ENCODE peak calls at places on chromosomes 16 and 17, in seven cellular contexts. H is GM23338, R is GM23248, D is IMR-90, J is endothelial cell of umbilical vein, Q is HCT116, W is neural progenitor cell. B is an unnamed sample. For H3K4me1, the result is how much of the 10 kb centered on the place peaks cover.

GRCh38 chr17:33028778-33029177 is 37.1 kb downstream of the SPACA3 start:
- DNase-seq in H (no peak), W (no peak), Q (no peak), J (no peak), D (no peak), R (no peak), B (peak)

GRCh38 chr17:76909971-76910760 is 42.0 kb downstream of the MGAT5B start:
- DNase-seq in J (peak), R (peak), D (peak), H (peak), Q (peak), W (peak), B (peak)

GRCh38 chr16:48499822-48500440 is 110.0 kb downstream of the N4BP1 start:
- DNase-seq in H (no peak), R (peak), Q (no peak), D (peak), J (peak), W (no peak), B (peak)

GRCh38 chr16:73949574-73950348 is 346.9 kb upstream of the PSMD7 start:
- DNase-seq in Q (no peak), W (no peak), D (peak), R (peak), J (no peak), H (no peak), B (peak)

GRCh38 chr16:30533748-30534367 is 800 bp downstream of the ZNF747 start:
- DNase-seq in R (peak), W (peak), Q (no peak), J (no peak), D (no peak), H (no peak), B (no peak)

GRCh38 chr16:75794426-75794825 is 68.1 kb upstream of the CPHXL start:
- DNase-seq in D (no peak), R (no peak), Q (no peak), H (no peak), W (no peak), J (no peak), B (no peak)

GRCh38 chr17:59520276-59520675 is 45.1 kb upstream of the DHX40 start:
- DNase-seq in W (no peak), D (no peak), R (no peak), H (no peak), Q (no peak), J (no peak), B (no peak)

GRCh38 chr17:31696703-31697325 is 162.2 kb downstream of the COPRS start:
- DNase-seq in H (no peak), R (no peak), J (no peak), D (no peak), W (peak), Q (no peak), B (no peak)

GRCh38 chr17:21282850-21283249 is 1.7 kb upstream of the MAP2K3 start:
- DNase-seq in J (no peak), R (no peak), W (no peak), H (no peak), Q (no peak), D (no peak), B (no peak)

GRCh38 chr16:54291981-54292487 is 5.4 kb upstream of the IRX3 start:
- DNase-seq in R (no peak), D (no peak), H (peak), J (no peak), Q (no peak), W (no peak), B (no peak)

GRCh38 chr16:86258713-86259112 is 251.6 kb upstream of the FOXF1 start:
- DNase-seq in W (no peak), J (no peak), R (no peak), Q (no peak), D (peak), H (no peak), B (peak)

GRCh38 chr17:61253937-61254677 is 145.5 kb upstream of the TBX2 start:
- DNase-seq in R (no peak), Q (no peak), W (peak), J (no peak), D (no peak), H (peak), B (no peak)

GRCh38 chr17:68288804-68289203 is 2.1 kb downstream of the SLC16A6 start:
- DNase-seq in W (peak), R (no peak), Q (no peak), D (no peak), J (no peak), H (peak), B (no peak)

GRCh38 chr17:12620200-12620720 is 45.4 kb upstream of the MYOCD start:
- DNase-seq in W (peak), R (no peak), Q (no peak), D (peak), J (no peak), H (no peak), B (peak)

GRCh38 chr17:12618557-12618956 is 47.1 kb upstream of the MYOCD start:
- DNase-seq in R (peak), W (no peak), H (no peak), J (no peak), D (peak), Q (no peak), B (peak)

GRCh38 chr17:12622726-12623125 is 43.0 kb upstream of the MYOCD start:
- DNase-seq in J (no peak), H (no peak), D (peak), Q (no peak), W (no peak), R (no peak), B (no peak)

GRCh38 chr17:12623220-12623848 is 42.4 kb upstream of the MYOCD start:
- DNase-seq in J (no peak), W (no peak), H (no peak), Q (no peak), D (no peak), R (no peak), B (no peak)

GRCh38 chr17:12619444-12620199 is 46.1 kb upstream of the MYOCD start:
- DNase-seq in W (no peak), Q (no peak), D (peak), J (no peak), H (no peak), R (no peak), B (peak)
- H2AFZ ChIP-seq in W (peak), Q (no peak), D (no peak), J (no peak), H (peak), R (no peak), B (no peak)

GRCh38 chr16:1936945-1937479 is 6.0 kb downstream of the MSRB1 start:
- DNase-seq in R (no peak), W (no peak), D (no peak), Q (no peak), H (no peak), J (no peak), B (no peak)

GRCh38 chr16:1932050-1933028 is 10.7 kb downstream of the MSRB1 start:
- DNase-seq in J (no peak), H (peak), Q (no peak), D (no peak), W (peak), R (no peak), B (peak)

GRCh38 chr16:1930338-1930720 is 12.1 kb upstream of the HS3ST6 start:
- DNase-seq in J (no peak), W (no peak), R (no peak), D (no peak), H (no peak), Q (no peak), B (no peak)

GRCh38 chr16:1929578-1930337 is 11.5 kb upstream of the HS3ST6 start:
- DNase-seq in D (peak), H (peak), R (peak), W (peak), J (peak), Q (no peak), B (peak)

GRCh38 chr16:1933097-1933661 is 9.8 kb downstream of the MSRB1 start:
- DNase-seq in H (no peak), R (no peak), D (no peak), W (no peak), Q (no peak), J (no peak), B (no peak)
- H3K4me3 ChIP-seq in H (no peak), R (no peak), D (no peak), W (no peak), Q (no peak), J (no peak), B (no peak)

GRCh38 chr17:29289852-29290251 is 4.1 kb downstream of the NUFIP2 start:
- DNase-seq in J (no peak), H (no peak), Q (no peak), R (peak), D (no peak), W (no peak), B (peak)
- H3K4me1 ChIP-seq in J (under half), H (under half), Q (under half), R (under half), D (under half), W (under half), B (under half)

GRCh38 chr16:56990407-56991286 is 1.3 kb downstream of the NLRC5 start:
- DNase-seq in D (no peak), H (no peak), Q (no peak), J (no peak), W (no peak), R (peak), B (no peak)

GRCh38 chr16:56988161-56988947 is 1.0 kb upstream of the NLRC5 start:
- DNase-seq in W (no peak), R (peak), D (peak), Q (no peak), H (no peak), J (no peak), B (no peak)

GRCh38 chr16:56987692-56988091 is 1.7 kb upstream of the NLRC5 start:
- DNase-seq in W (no peak), J (no peak), Q (no peak), R (no peak), D (no peak), H (no peak), B (no peak)

GRCh38 chr16:56989988-56990387 is 631 bp downstream of the NLRC5 start:
- DNase-seq in H (no peak), Q (no peak), R (no peak), W (no peak), D (no peak), J (no peak), B (no peak)

GRCh38 chr16:56988948-56989945 is at the start of gene NLRC5:
- DNase-seq in Q (peak), W (peak), H (peak), J (peak), D (peak), R (peak), B (peak)
- H2AFZ ChIP-seq in Q (peak), W (peak), H (peak), J (peak), D (peak), R (peak), B (peak)

DNA sequence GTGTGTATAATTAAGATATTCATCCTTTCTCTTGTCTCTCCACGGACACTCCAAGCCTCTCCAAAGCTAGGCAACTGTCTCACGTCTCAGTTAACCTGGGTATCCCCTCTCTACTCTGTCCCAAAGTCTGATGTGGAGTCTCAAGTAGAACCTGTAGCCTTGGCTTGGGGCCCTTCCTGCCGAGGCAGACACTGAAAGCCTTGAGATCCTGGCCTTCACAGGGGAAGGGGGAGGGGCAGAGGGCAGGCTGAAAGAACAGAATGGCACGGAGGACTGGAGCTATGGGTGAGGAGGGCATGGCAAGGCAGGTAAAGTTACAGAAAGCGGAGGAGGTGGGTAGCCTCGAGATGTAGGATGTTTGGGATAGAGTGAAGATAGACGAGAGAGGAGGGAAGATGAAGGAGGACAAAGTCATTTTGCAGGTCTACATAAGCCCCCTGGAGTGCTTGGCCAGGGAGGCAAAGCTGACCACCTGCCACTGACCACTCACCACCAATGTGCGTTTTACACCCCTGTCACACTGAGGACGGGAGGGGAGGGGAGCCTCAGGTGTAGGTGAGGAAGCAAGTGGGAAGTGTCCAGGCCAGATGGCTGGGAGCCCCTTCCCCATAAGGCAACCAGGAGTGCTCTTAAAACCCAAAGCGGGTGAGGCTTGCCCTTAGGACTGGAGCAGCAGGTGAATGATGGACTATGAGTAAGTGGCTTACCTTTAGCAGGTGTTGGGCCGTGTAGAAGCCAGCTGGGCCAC is 1.3 kb downstream of the FDXR start:
- DNase-seq in R (no peak), W (no peak), H (no peak), Q (no peak), J (no peak), D (no peak), B (no peak)
- H3K4me3 ChIP-seq in R (peak), W (peak), H (peak), Q (peak), J (no peak), D (peak), B (peak)

GRCh38 chr16:8251727-8252126 is 338.6 kb downstream of the TMEM114 start:
- DNase-seq in W (no peak), D (no peak), H (no peak), J (no peak), Q (no peak), R (no peak), B (no peak)
- H3K4me1 ChIP-seq in W (under half), D (under half), H (under half), J (under half), Q (under half), R (under half), B (under half)

DNA sequence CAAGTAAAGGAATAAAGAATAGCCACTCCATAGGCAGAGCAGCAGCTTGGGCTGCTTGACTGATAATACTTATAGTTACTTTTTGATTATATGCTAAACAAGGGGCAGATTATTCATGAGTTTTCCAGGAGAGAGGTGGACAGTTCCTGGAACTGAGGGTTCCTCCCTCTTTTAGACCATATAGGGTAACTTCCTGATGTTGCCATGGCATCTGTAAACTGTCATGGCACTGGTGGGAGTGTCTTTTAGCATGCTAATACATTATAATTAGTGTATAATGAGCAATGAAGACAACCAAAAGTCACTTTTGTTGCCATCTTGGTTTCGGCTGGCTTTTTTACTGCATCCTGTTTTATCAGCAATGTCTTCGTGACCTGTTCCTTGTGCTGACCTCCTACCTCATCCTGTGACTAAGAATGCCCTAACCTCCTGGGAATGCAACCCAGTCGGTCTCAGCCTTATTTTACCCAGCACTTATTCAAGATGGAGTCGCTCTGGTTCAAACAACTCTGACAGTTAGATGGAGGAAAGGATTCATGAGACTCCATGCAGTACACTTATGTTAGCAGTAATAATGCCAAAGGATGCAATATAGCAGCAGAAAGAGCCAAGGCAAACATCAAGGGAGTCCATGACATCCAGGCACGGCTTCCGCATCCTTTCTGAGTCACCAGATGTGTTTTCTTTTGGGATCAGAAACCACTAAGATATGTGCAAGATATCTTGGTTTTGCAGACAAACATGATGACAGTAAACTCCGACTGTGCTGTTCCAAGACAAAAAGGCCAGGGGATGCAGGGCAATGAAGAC is 55.8 kb upstream of the B4GALNT2 start:
- DNase-seq in Q (no peak), H (no peak), D (peak), W (no peak), J (peak), R (peak), B (peak)
- H2AFZ ChIP-seq in Q (peak), H (no peak), D (no peak), W (no peak), J (peak), R (peak), B (peak)

DNA sequence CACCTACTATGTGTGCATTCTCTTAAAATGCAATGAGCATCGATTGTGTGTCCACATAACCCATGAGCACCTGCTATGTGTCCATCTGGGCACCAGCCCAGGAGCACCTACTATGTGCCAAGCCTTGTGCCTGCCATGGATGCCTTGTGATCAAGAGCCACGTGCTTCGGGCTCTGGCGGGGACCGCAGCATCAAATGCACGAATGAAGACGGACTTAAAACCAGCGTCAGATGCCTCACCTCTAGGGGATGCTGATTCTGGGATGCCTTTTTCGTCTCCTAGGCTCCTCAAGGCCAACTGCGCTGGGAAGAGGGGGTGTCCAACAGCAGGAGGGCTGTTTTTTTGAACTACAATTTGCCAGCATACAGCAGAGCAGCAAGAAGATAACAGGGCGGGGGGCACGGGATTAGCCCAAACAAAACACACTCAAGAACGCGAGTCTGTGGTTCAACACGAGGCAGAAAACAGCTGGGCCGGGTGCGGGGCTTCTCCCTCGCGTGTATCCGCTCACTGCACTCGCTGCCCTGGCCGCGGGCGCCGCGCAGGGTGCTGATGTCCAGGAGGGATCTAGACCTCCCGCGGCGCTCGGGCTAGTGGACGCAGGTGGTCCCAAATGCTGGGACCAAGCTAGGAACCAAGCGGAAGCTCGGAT is 1.2 kb upstream of the GLIS2 start:
- DNase-seq in H (peak), D (peak), Q (peak), J (peak), W (peak), R (peak), B (peak)
- H3K4me3 ChIP-seq in H (peak), D (peak), Q (peak), J (peak), W (peak), R (peak), B (peak)

GRCh38 chr16:88764913-88765349 is 20.1 kb downstream of the PIEZO1 start:
- DNase-seq in H (peak), R (peak), Q (no peak), W (no peak), D (peak), J (no peak), B (no peak)

GRCh38 chr16:88762258-88762870 is 22.7 kb downstream of the PIEZO1 start:
- DNase-seq in J (no peak), Q (no peak), W (no peak), H (no peak), D (no peak), R (no peak), B (no peak)

GRCh38 chr16:88762941-88763340 is 22.1 kb downstream of the PIEZO1 start:
- DNase-seq in W (no peak), J (no peak), R (no peak), H (no peak), D (no peak), Q (no peak), B (no peak)

GRCh38 chr16:88764080-88764479 is 20.9 kb downstream of the PIEZO1 start:
- DNase-seq in H (no peak), R (no peak), Q (no peak), D (no peak), J (no peak), W (no peak), B (no peak)

GRCh38 chr16:88763502-88764053 is 21.4 kb downstream of the PIEZO1 start:
- DNase-seq in H (peak), J (peak), W (peak), D (no peak), R (no peak), Q (no peak), B (no peak)
- H3K4me1 ChIP-seq in H (under half), J (under half), W (under half), D (under half), R (under half), Q (under half), B (under half)

B was measured in fibroblast of lung.